ENCODE peak calls at places on chromosomes 5 and 9, in eight cellular contexts. R, H, Z, M, I, N, P and U are unnamed samples.

GRCh38 chr9:135379540-135380267 is 99.9 kb upstream of the PPP1R26 start:
- DNase-seq in R (no peak), H (no peak), Z (no peak), M (no peak), I (no peak), N (no peak), P (no peak), U (no peak)

GRCh38 chr5:179413711-179414458 is 68.6 kb upstream of the ADAMTS2 start:
- DNase-seq in R (no peak), H (no peak), Z (no peak), M (no peak), I (no peak), N (no peak), P (no peak), U (no peak)

GRCh38 chr9:72364679-72365524 is at the start of gene ZFAND5:
- DNase-seq in R (peak), H (peak), Z (peak), M (peak), I (peak), N (peak), P (peak), U (peak)

GRCh38 chr5:159458217-159458711 is 128.0 kb upstream of the IL12B start:
- DNase-seq in R (no peak), H (no peak), Z (no peak), M (peak), I (no peak), N (no peak), P (no peak), U (no peak)

GRCh38 chr9:92504881-92505280 is 22.6 kb upstream of the ASPN start:
- DNase-seq in R (no peak), H (no peak), Z (no peak), M (no peak), I (no peak), N (no peak), P (no peak), U (no peak)

GRCh38 chr5:149062371-149063016 is 368 bp downstream of the SH3TC2 start:
- DNase-seq in R (no peak), H (no peak), Z (no peak), M (no peak), I (no peak), N (no peak), P (no peak), U (no peak)

GRCh38 chr9:36802171-36802920 is 229.7 kb downstream of the MELK start:
- DNase-seq in R (no peak), H (no peak), Z (no peak), M (peak), I (no peak), N (peak), P (no peak), U (peak)

GRCh38 chr5:127002390-127002789 is 28.0 kb downstream of the MARCHF3 start:
- DNase-seq in R (no peak), H (no peak), Z (no peak), M (no peak), I (no peak), N (no peak), P (no peak), U (no peak)

GRCh38 chr9:112925058-112925641 is 34.5 kb upstream of the SLC46A2 start:
- DNase-seq in R (no peak), H (no peak), Z (no peak), M (peak), I (peak), N (no peak), P (no peak), U (peak)

GRCh38 chr5:41736641-41737040 is 133.6 kb downstream of the OXCT1 start:
- DNase-seq in R (no peak), H (no peak), Z (no peak), M (no peak), I (no peak), N (no peak), P (no peak), U (no peak)

GRCh38 chr9:133711428-133712220 is 26.5 kb downstream of the SARDH start:
- DNase-seq in R (no peak), H (no peak), Z (no peak), M (no peak), I (no peak), N (peak), P (peak), U (no peak)

GRCh38 chr5:110840347-110840960 is 101.6 kb downstream of the SLC25A46 start:
- DNase-seq in R (no peak), H (no peak), Z (no peak), M (no peak), I (no peak), N (no peak), P (no peak), U (no peak)

GRCh38 chr9:134007150-134007549 is 15.0 kb upstream of the VAV2 start:
- DNase-seq in R (no peak), H (no peak), Z (no peak), M (no peak), I (no peak), N (no peak), P (no peak), U (no peak)

GRCh38 chr5:154593091-154593490 is 115.1 kb upstream of the HAND1 start:
- DNase-seq in R (no peak), H (no peak), Z (no peak), M (no peak), I (no peak), N (no peak), P (no peak), U (no peak)

GRCh38 chr9:11874414-11874813 is 818.8 kb upstream of the TYRP1 start:
- DNase-seq in R (no peak), H (no peak), Z (no peak), M (no peak), I (no peak), N (no peak), P (no peak), U (no peak)

GRCh38 chr9:18333157-18333556 is 140.8 kb upstream of the ADAMTSL1 start:
- DNase-seq in R (no peak), H (no peak), Z (no peak), M (no peak), I (no peak), N (no peak), P (no peak), U (no peak)